ENCODE peak calls at places on chromosomes 16 and 17, in five cellular contexts. L is thoracic aorta, H is tibial artery, A is brain microvascular endothelial cell, W is cardiac muscle cell. S is an unnamed sample.
A peak's percentile ranks its signal among the peaks of the same experiment; 100 is the strongest.

GRCh38 chr17:48322060-48322459 is 108.0 kb downstream of the SKAP1 start:
- DNase-seq in L (no peak), H (no peak), A (no peak), W (peak; percentile 20), S (no peak)

GRCh38 chr17:13030459-13031305 is 12.9 kb upstream of the ELAC2 start:
- DNase-seq in L (no peak), H (no peak), A (peak; percentile 47), W (peak; percentile 67), S (peak; percentile 76)

GRCh38 chr17:13415877-13416416 is 185.8 kb downstream of the HS3ST3A1 start:
- DNase-seq in L (no peak), H (no peak), A (peak; percentile 94), W (peak; percentile 71), S (no peak)

GRCh38 chr16:57252148-57252721 is 7.2 kb downstream of the ARL2BP start:
- DNase-seq in L (no peak), H (no peak), A (no peak), W (no peak), S (no peak)

GRCh38 chr16:89873109-89873821 is at the start of gene TCF25:
- DNase-seq in L (peak; percentile 20), H (peak; percentile 89), A (peak; percentile 58), W (peak; percentile 91), S (peak; percentile 95)

GRCh38 chr17:62963296-62963695 is 2.7 kb upstream of the TANC2 start:
- DNase-seq in L (peak; percentile 4), H (no peak), A (peak; percentile 66), W (peak; percentile 36), S (no peak)

GRCh38 chr16:67957622-67958021 is 10.8 kb downstream of the SLC12A4 start:
- DNase-seq in L (no peak), H (no peak), A (no peak), W (no peak), S (no peak)

GRCh38 chr17:2948721-2949468 is 114.5 kb downstream of the OR1D5 start:
- DNase-seq in L (no peak), H (peak; percentile 38), A (no peak), W (no peak), S (no peak)

GRCh38 chr17:43020789-43021738 is 1.1 kb downstream of the VAT1 start:
- DNase-seq in L (no peak), H (peak; percentile 92), A (peak; percentile 67), W (peak; percentile 71), S (peak; percentile 87)

GRCh38 chr16:15434425-15435215 is at the start of gene BMERB1:
- DNase-seq in L (peak; percentile 25), H (peak; percentile 91), A (peak; percentile 61), W (peak; percentile 82), S (peak; percentile 92)

GRCh38 chr17:3885970-3886369 is 6.9 kb downstream of the CAMKK1 start:
- DNase-seq in L (no peak), H (no peak), A (peak; percentile 81), W (peak; percentile 62), S (no peak)

GRCh38 chr16:73792199-73793108 is 504.2 kb upstream of the PSMD7 start:
- DNase-seq in L (no peak), H (no peak), A (no peak), W (no peak), S (no peak)

GRCh38 chr16:89052824-89053724 is 40.6 kb upstream of the ACSF3 start:
- DNase-seq in L (no peak), H (no peak), A (no peak), W (no peak), S (no peak)

GRCh38 chr17:44775838-44776621 is 17.2 kb downstream of the ADAM11 start:
- DNase-seq in L (no peak), H (no peak), A (no peak), W (no peak), S (peak; percentile 90)

GRCh38 chr16:52068447-52069074 is 478.4 kb downstream of the TOX3 start:
- DNase-seq in L (no peak), H (no peak), A (peak; percentile 25), W (peak; percentile 21), S (no peak)

GRCh38 chr17:79192503-79193500 is 118.2 kb downstream of the ENGASE start:
- DNase-seq in L (no peak), H (no peak), A (peak; percentile 11), W (peak; percentile 51), S (no peak)

GRCh38 chr16:81500833-81501521 is 56.4 kb downstream of the CMIP start:
- DNase-seq in L (no peak), H (peak; percentile 81), A (peak; percentile 59), W (peak; percentile 48), S (no peak)

GRCh38 chr16:70687172-70687531 is 1.3 kb upstream of the MTSS2 start:
- DNase-seq in L (no peak), H (no peak), A (no peak), W (no peak), S (no peak)

GRCh38 chr17:36107660-36108059 is 4.0 kb downstream of the CCL4 start:
- DNase-seq in L (no peak), H (no peak), A (no peak), W (no peak), S (no peak)

DNA sequence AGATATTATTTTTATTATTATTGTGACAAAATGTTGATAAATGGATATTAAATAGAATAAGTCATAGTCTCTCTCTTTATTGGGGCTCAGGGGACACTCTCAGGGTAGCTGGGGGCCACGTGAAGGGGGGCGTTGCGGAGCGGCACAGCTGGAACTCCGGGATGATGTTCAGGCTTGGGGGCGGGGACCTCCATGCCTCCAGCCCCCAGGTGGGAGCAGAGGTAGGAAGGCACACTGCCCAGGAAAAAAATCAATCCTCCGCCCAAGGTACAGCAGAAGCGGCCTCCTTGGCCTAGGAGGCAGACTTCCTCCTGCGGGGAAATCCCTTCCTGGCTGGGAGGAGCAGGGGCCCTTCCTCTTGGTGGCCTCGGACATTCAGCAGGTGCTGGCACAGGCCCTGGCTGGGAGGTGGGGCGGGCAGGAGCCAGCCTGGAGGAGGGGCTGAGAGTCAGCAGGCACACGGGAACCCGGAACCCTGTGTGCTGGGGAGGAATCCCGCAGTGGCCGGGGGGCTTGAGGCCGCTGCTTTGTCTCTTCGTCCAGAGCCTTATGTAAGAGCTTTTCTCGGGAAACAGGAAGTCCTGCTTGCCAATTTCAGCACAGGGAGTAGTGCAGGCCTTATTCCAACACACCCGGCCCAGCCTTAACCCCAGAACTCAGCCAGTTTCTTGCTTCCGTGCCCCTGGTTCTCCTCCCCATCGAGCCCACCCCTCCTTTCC is 566 bp upstream of the TNFSF13 start:
- DNase-seq in L (no peak), H (peak; percentile 94), A (no peak), W (peak; percentile 94), S (peak; percentile 80)
- H3K4me3 ChIP-seq in L (peak overlapping the region; percentile 97), H (peak overlapping the region; percentile 86), A (peak overlapping the region; percentile 12), W (no peak overlapping the region), S (no peak overlapping the region)

GRCh38 chr17:38510424-38511125 is 82.3 kb downstream of the ARHGAP23 start:
- DNase-seq in L (no peak), H (no peak), A (no peak), W (peak; percentile 50), S (no peak)

GRCh38 chr17:38512473-38513058 is 84.3 kb downstream of the ARHGAP23 start:
- DNase-seq in L (no peak), H (no peak), A (no peak), W (no peak), S (no peak)

GRCh38 chr17:38509772-38510423 is 81.6 kb downstream of the ARHGAP23 start:
- DNase-seq in L (no peak), H (no peak), A (no peak), W (peak; percentile 38), S (no peak)

GRCh38 chr17:38509008-38509771 is 80.9 kb downstream of the ARHGAP23 start:
- DNase-seq in L (no peak), H (peak; percentile 76), A (peak; percentile 85), W (peak; percentile 93), S (peak; percentile 74)

GRCh38 chr17:38511126-38512108 is 83.2 kb downstream of the ARHGAP23 start:
- DNase-seq in L (no peak), H (no peak), A (no peak), W (peak; percentile 51), S (no peak)
- H3K4me3 ChIP-seq in L (no peak overlapping the region), H (no peak overlapping the region), A (no peak overlapping the region), W (peak overlapping the region; percentile 27), S (no peak overlapping the region)

GRCh38 chr16:3190949-3191353 is 2.9 kb downstream of the OR1F1 start:
- DNase-seq in L (no peak), H (no peak), A (no peak), W (peak; percentile 12), S (no peak)

GRCh38 chr16:3187798-3188674 is at the start of gene OR1F1:
- DNase-seq in L (no peak), H (no peak), A (peak; percentile 69), W (peak; percentile 38), S (no peak)

GRCh38 chr16:3189869-3190268 is 1.9 kb downstream of the OR1F1 start:
- DNase-seq in L (no peak), H (no peak), A (no peak), W (no peak), S (no peak)

GRCh38 chr16:3188675-3188924 is 596 bp downstream of the OR1F1 start:
- DNase-seq in L (no peak), H (no peak), A (no peak), W (no peak), S (no peak)

DNA sequence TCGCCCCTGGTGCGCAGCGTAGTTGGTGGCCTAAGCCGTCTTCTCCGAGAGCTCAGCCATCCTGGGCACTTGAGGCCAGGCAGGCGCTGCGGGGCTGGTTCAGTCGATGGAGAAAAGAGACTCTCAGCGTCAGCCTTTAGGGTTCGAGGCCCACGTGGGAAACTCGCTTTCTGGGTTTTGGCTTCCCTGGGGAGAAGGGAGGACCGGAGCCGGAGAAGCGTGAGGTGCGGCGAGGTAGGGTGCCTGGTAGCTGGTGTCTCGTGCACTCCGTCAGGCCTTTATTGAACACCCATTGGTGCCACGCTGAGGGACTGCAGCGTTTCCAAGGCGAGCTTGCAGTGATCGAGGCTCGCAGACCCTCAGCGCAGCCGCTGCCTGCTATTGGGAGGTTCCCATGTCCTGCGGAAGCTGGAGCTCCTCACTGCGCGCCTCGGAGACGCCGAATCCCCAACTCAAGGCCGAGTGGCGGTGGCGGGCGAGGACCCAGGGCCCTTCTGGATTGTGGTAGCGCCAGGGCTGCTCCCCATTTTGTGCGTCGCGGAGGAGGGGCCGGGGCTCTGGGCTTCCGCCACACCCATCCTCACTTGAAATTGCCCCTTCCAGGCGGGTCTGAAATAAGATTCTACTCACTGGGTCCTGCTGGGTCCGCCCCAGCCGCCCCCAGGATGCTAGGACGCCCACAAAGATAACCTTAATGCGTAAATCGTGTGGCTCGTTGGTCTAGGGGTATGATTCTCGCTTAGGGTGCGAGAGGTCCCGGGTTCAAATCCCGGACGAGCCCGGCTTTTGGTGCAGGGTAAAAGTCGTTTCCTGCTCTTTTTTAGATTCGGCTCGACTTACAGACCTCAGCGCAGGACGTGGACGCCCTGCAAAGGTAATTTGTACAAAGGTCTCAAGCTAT is 1.2 kb downstream of the OR1F1 start:
- DNase-seq in L (no peak), H (no peak), A (peak; percentile 76), W (peak; percentile 54), S (no peak)
- H3K4me3 ChIP-seq in L (peak overlapping the region; percentile 45), H (no peak overlapping the region), A (peak overlapping the region; percentile 68), W (peak overlapping the region; percentile 61), S (no peak overlapping the region)

DNA sequence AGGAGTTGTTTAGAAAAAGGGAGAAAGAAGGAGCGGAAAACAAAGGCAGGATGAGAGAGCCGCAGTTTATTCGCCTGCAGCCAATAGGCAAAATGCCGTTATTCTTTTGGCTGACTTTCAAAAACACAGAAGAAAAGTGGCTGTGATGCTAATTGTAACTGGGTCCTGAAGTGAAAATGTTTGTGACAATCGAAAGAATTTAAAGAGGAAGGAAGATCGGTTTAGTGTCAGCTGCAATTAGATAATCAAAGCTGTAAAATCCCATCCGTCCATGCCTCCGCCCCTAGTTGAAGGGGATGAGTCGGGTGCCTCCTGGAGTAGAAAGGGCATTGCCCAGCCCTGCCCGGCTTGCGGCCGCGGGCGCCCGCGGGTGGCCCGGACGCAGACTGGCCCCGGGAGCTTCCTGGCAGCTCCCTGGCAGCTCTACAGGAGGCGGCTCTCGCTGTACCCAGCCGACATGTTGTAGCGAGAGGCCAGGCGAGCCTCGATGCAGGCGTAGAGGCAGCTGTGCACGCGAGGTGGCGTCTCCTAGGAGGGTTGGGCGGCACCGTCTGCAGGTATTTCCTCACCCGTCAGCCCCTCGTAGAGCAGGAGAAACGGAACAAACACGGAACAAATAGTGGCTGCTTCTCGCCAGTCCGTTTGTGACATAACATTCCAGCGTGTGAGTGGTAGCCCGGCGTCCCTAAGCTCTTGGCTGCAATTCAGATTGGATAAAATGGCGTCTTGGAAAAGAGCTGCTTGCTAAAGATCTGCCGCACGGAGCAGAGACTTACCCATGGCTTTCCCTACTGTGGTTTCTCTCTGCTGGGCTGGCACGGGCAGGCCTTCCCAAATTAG is 82.3 kb downstream of the TNRC6C start:
- DNase-seq in L (peak; percentile 3), H (peak; percentile 80), A (peak; percentile 43), W (peak; percentile 65), S (peak; percentile 86)
- H3K4me3 ChIP-seq in L (peak overlapping the region; percentile 75), H (peak overlapping the region; percentile 58), A (peak overlapping the region; percentile 60), W (no peak overlapping the region), S (peak overlapping the region; percentile 24)

S was measured in lower leg skin.